ENCODE peak calls at places on chromosomes 7 and 10, in five cellular contexts. K is H1, V is HepG2, L is GM12878, E is K562. T is an unnamed sample.

GRCh38 chr10:30755474-30755873 is 125.9 kb upstream of the LYZL2 start:
- DNase-seq in K (no peak), V (no peak), L (no peak), E (no peak), T (no peak)

GRCh38 chr7:231858-232246 is 39.5 kb downstream of the FAM20C start:
- DNase-seq in K (no peak), V (no peak), L (no peak), E (no peak), T (no peak)

GRCh38 chr7:139035588-139036353 is at the start of gene ZC3HAV1L:
- DNase-seq in K (no peak), V (peak), L (no peak), E (no peak), T (peak)

GRCh38 chr10:87961314-87961713 is 97.9 kb downstream of the PTEN start:
- DNase-seq in K (no peak), V (no peak), L (no peak), E (no peak), T (no peak)

GRCh38 chr10:624605-625334 is 64.7 kb downstream of the DIP2C start:
- DNase-seq in K (peak), V (peak), L (no peak), E (peak), T (peak)

GRCh38 chr10:27744478-27745379 is 890 bp downstream of the MKX start:
- DNase-seq in K (no peak), V (no peak), L (no peak), E (no peak), T (peak)

GRCh38 chr7:98178321-98178720 is 32.9 kb upstream of the BHLHA15 start:
- DNase-seq in K (no peak), V (no peak), L (no peak), E (no peak), T (no peak)

GRCh38 chr10:69558559-69558958 is 14.7 kb downstream of the NEUROG3 start:
- DNase-seq in K (no peak), V (no peak), L (no peak), E (no peak), T (no peak)

GRCh38 chr7:33726582-33726981 is 178.8 kb upstream of the BMPER start:
- DNase-seq in K (no peak), V (no peak), L (no peak), E (no peak), T (peak)

GRCh38 chr10:79244841-79245504 is 102.3 kb upstream of the PPIF start:
- DNase-seq in K (no peak), V (no peak), L (peak), E (no peak), T (no peak)

GRCh38 chr10:130727766-130728490 is 583.6 kb downstream of the TCERG1L start:
- DNase-seq in K (no peak), V (no peak), L (no peak), E (no peak), T (no peak)

GRCh38 chr10:79162861-79163662 is 94.3 kb downstream of the ZMIZ1 start:
- DNase-seq in K (no peak), V (no peak), L (no peak), E (no peak), T (no peak)

GRCh38 chr10:91598211-91598981 is 34.5 kb downstream of the PPP1R3C start:
- DNase-seq in K (no peak), V (no peak), L (no peak), E (no peak), T (no peak)

DNA sequence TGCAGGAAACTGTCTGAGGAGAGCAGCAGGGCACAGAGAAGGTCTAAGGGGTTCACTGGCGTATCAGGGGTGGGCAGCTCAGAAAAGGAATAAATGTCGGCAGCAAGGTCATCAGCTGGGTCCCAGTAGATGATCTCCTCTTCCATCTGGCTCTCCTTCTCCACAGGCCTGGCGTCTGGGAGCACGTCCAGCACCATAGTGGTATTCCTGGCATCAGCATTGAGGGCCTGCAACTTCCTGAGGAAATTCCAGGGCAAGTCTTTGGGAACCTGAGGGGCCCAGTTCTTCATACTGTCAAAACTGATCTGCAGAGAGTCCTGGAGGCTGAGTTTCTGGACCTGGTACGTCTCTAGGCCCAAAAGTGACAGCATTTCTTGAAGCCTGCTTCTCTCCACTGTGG is 9.6 kb upstream of the MRPS24 start:
- DNase-seq in K (no peak), V (no peak), L (no peak), E (no peak), T (no peak)
- TF ChIP-seq CREB1 in K (no peak), V (no peak), L (no peak), E (no peak), T (no peak)

GRCh38 chr10:124176309-124177179 is 83.1 kb upstream of the CHST15 start:
- DNase-seq in K (no peak), V (no peak), L (no peak), E (no peak), T (no peak)
- TF ChIP-seq ATF3 in K (no peak), V (no peak), L (no peak), E (no peak), T (no peak)

GRCh38 chr10:63430999-63431356 is 34.8 kb downstream of the JMJD1C start:
- DNase-seq in K (no peak), V (no peak), L (no peak), E (no peak), T (no peak)

GRCh38 chr10:63431962-63432797 is 33.6 kb downstream of the JMJD1C start:
- DNase-seq in K (no peak), V (no peak), L (peak), E (no peak), T (no peak)

GRCh38 chr10:63429280-63429679 is 36.5 kb downstream of the JMJD1C start:
- DNase-seq in K (no peak), V (no peak), L (no peak), E (no peak), T (no peak)

GRCh38 chr10:63427013-63427412 is 38.8 kb downstream of the JMJD1C start:
- DNase-seq in K (no peak), V (no peak), L (no peak), E (no peak), T (no peak)

GRCh38 chr10:63430091-63430998 is 35.4 kb downstream of the JMJD1C start:
- DNase-seq in K (no peak), V (no peak), L (no peak), E (no peak), T (no peak)
- TF ChIP-seq CREB1 in K (no peak), V (no peak), L (no peak), E (no peak), T (no peak)

GRCh38 chr10:7151538-7151937 is 259.3 kb downstream of the SFMBT2 start:
- DNase-seq in K (no peak), V (no peak), L (no peak), E (no peak), T (no peak)

GRCh38 chr10:7152341-7152740 is 258.5 kb downstream of the SFMBT2 start:
- DNase-seq in K (no peak), V (no peak), L (no peak), E (no peak), T (no peak)

GRCh38 chr10:7157091-7157490 is 253.7 kb downstream of the SFMBT2 start:
- DNase-seq in K (no peak), V (no peak), L (no peak), E (no peak), T (no peak)

GRCh38 chr10:7152982-7153381 is 257.9 kb downstream of the SFMBT2 start:
- DNase-seq in K (no peak), V (no peak), L (no peak), E (no peak), T (no peak)

DNA sequence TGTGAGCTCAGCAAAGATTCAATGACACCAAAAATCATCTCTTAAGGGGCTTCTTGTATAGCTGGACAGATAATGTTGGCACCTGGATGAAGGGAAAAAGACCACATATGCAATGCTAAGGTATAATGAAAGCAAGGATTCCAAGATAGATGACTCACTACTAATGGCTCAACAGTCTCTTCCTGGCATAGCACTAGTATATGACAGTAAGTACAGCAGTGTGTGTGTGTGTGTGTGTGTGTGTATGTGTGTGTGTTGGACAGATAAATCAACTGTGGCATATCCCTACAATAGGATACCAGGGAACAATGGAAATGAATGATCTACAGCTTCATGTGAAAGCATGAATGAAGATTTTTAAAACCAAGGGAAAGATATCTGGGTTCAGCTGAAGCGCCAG is 257.1 kb downstream of the SFMBT2 start:
- DNase-seq in K (no peak), V (no peak), L (no peak), E (no peak), T (no peak)
- TF ChIP-seq ATF3 in K (no peak), V (no peak), L (no peak), E (peak), T (no peak)

GRCh38 chr7:87806150-87806549 is 70.0 kb downstream of the SLC25A40 start:
- DNase-seq in K (no peak), V (no peak), L (no peak), E (no peak), T (no peak)

GRCh38 chr7:87810726-87811125 is 65.4 kb downstream of the SLC25A40 start:
- DNase-seq in K (no peak), V (no peak), L (no peak), E (no peak), T (no peak)

DNA sequence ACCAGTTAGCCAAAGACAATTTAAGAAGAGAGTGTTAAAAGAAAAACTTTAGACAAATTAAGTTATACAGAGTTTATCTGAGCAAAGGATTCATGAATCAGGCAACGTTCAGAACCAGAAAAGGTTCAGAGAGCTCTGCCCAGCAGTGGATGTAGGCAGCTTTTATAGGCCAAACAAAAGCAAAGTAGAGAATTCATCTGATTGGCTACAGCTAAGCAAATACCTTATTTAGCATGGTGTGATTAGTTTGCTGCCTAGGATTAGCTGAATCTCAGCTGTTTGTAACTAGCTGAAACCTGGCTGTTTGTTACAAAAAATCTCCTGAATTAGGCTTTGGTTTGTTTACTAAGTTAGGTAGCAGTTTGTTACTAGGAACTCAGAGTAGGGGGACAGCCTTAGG is 66.0 kb downstream of the SLC25A40 start:
- DNase-seq in K (no peak), V (no peak), L (no peak), E (no peak), T (no peak)
- TF ChIP-seq CREB1 in K (no peak), V (no peak), L (no peak), E (no peak), T (no peak)

GRCh38 chr7:101171442-101171837 is 6.1 kb upstream of the VGF start:
- DNase-seq in K (no peak), V (no peak), L (no peak), E (peak), T (no peak)

GRCh38 chr7:101173752-101174244 is 6.3 kb downstream of the NAT16 start:
- DNase-seq in K (no peak), V (no peak), L (no peak), E (peak), T (peak)

GRCh38 chr7:101174322-101174854 is 5.7 kb downstream of the NAT16 start:
- DNase-seq in K (no peak), V (no peak), L (no peak), E (no peak), T (peak)

GRCh38 chr7:101172005-101172853 is 6.9 kb upstream of the VGF start:
- DNase-seq in K (no peak), V (no peak), L (no peak), E (no peak), T (peak)

DNA sequence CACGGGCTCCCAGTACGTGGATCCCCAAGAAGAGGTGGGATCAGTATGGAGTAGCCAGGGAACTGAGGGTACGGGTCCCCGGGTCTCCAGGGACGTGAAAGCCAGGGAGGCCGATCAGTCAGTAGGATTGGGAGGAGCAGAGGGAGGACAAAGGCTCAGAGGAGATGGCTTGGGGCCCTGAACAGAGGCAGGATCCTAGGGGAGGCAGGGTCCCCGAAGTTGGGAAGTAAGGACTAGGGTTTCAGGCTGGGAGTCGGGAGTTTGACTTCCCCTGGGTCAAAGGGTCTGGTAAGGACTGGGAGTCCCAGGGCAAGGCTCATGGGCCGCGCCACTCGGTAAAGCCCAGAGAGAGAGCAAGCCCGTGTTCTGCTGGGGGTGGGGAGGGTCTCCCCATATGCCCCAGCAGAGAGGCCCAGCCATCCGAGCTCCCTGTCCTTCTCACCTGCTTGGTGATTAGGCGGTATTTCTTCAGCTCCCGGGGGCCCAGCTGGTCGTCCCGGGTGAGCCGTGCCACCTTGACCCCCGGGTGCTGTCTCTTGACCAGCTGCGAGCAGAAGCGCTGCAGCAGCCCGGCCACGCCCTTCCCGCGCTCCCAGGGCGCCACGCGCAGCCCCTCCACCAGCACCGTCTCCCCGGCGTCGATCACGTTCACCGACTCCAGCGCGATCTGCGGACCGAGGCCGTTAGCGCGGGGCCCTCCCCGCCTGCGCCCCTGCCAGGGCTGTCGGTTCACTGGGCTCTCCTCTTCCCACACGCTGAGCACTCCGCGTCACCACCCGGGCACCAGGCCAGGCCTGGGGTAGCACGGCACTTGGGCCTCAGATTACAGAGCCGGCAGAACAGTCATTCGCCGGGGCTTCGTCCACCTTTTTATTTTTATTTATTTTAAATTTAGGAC is 7.0 kb downstream of the NAT16 start:
- DNase-seq in K (no peak), V (no peak), L (no peak), E (peak), T (peak)
- TF ChIP-seq ATF3 in K (no peak), V (no peak), L (no peak), E (no peak), T (no peak)